ENCODE peak calls at places on chromosomes 2 and 18, in seven cellular contexts. W, H, Y, N, U, M and R are unnamed samples.

GRCh38 chr2:216516730-216517350 is 18.2 kb downstream of the RPL37A start:
- DNase-seq in W (peak; percentile 88), H (no peak), Y (no peak), N (no peak), U (no peak), M (peak; percentile 37), R (no peak)

GRCh38 chr18:26989842-26990241 is 124.3 kb upstream of the AQP4 start:
- DNase-seq in W (no peak), H (no peak), Y (no peak), N (no peak), U (no peak), M (no peak), R (no peak)

GRCh38 chr2:202771336-202771735 is 100.2 kb downstream of the ICA1L start:
- DNase-seq in W (peak; percentile 17), H (no peak), Y (no peak), N (no peak), U (no peak), M (no peak), R (no peak)

GRCh38 chr18:67035026-67035425 is 431.1 kb upstream of the CDH19 start:
- DNase-seq in W (no peak), H (no peak), Y (no peak), N (no peak), U (no peak), M (no peak), R (no peak)

GRCh38 chr18:12883003-12883683 is 894 bp downstream of the PTPN2 start:
- DNase-seq in W (peak; percentile 70), H (no peak), Y (no peak), N (no peak), U (no peak), M (no peak), R (no peak)

GRCh38 chr2:45973426-45973825 is 322.0 kb downstream of the PRKCE start:
- DNase-seq in W (no peak), H (no peak), Y (no peak), N (no peak), U (no peak), M (no peak), R (no peak)

GRCh38 chr2:218149865-218150264 is 16.9 kb downstream of the CXCR1 start:
- DNase-seq in W (no peak), H (no peak), Y (no peak), N (no peak), U (no peak), M (no peak), R (no peak)

GRCh38 chr2:238106339-238106697 is 6.2 kb downstream of the ESPNL start:
- DNase-seq in W (no peak), H (no peak), Y (no peak), N (peak; percentile 29), U (no peak), M (no peak), R (peak; percentile 57)

GRCh38 chr2:111975053-111975552 is 76.7 kb downstream of the MERTK start:
- DNase-seq in W (peak; percentile 69), H (no peak), Y (no peak), N (peak; percentile 69), U (no peak), M (peak; percentile 98), R (no peak)

GRCh38 chr2:215885621-215886020 is 127.7 kb downstream of the MREG start:
- DNase-seq in W (no peak), H (no peak), Y (no peak), N (no peak), U (no peak), M (no peak), R (no peak)

GRCh38 chr18:26103579-26103978 is 13.2 kb upstream of the SS18 start:
- DNase-seq in W (no peak), H (no peak), Y (no peak), N (no peak), U (peak; percentile 71), M (no peak), R (no peak)

GRCh38 chr2:224027070-224027469 is 12.0 kb downstream of the SERPINE2 start:
- DNase-seq in W (no peak), H (no peak), Y (no peak), N (no peak), U (no peak), M (no peak), R (no peak)

GRCh38 chr2:47451790-47452189 is 48.8 kb downstream of the MSH2 start:
- DNase-seq in W (no peak), H (no peak), Y (no peak), N (no peak), U (no peak), M (no peak), R (no peak)

GRCh38 chr2:159366538-159366937 is 80.0 kb upstream of the WDSUB1 start:
- DNase-seq in W (no peak), H (no peak), Y (no peak), N (no peak), U (no peak), M (no peak), R (no peak)

GRCh38 chr2:200985806-200986205 is 22.3 kb upstream of the ORC2 start:
- DNase-seq in W (peak; percentile 44), H (no peak), Y (no peak), N (no peak), U (no peak), M (no peak), R (no peak)

GRCh38 chr2:206563374-206563773 is 78.9 kb upstream of the FAM237A start:
- DNase-seq in W (no peak), H (no peak), Y (no peak), N (no peak), U (no peak), M (no peak), R (no peak)

GRCh38 chr2:71923887-71924533 is 223.7 kb downstream of the CYP26B1 start:
- DNase-seq in W (peak; percentile 63), H (no peak), Y (no peak), N (peak; percentile 71), U (peak; percentile 68), M (peak; percentile 56), R (no peak)

GRCh38 chr2:174495365-174496012 is 8.7 kb upstream of the GPR155 start:
- DNase-seq in W (peak; percentile 4), H (no peak), Y (no peak), N (no peak), U (no peak), M (no peak), R (no peak)

GRCh38 chr18:73638709-73639108 is 508.9 kb downstream of the FBXO15 start:
- DNase-seq in W (peak; percentile 49), H (no peak), Y (peak; percentile 42), N (no peak), U (no peak), M (peak; percentile 31), R (no peak)

GRCh38 chr2:236545248-236545658 is 24.4 kb upstream of the ACKR3 start:
- DNase-seq in W (no peak), H (no peak), Y (no peak), N (no peak), U (no peak), M (no peak), R (no peak)

GRCh38 chr2:65098741-65099140 is 31.2 kb downstream of the RAB1A start:
- DNase-seq in W (no peak), H (no peak), Y (no peak), N (no peak), U (no peak), M (no peak), R (no peak)

GRCh38 chr18:28826062-28826565 is 649.2 kb upstream of the CDH2 start:
- DNase-seq in W (no peak), H (no peak), Y (no peak), N (no peak), U (no peak), M (no peak), R (no peak)

GRCh38 chr18:45370190-45371010 is 244.9 kb upstream of the SLC14A2 start:
- DNase-seq in W (peak; percentile 74), H (no peak), Y (no peak), N (no peak), U (no peak), M (no peak), R (no peak)

GRCh38 chr2:85445316-85446295 is 27.1 kb downstream of the SH2D6 start:
- DNase-seq in W (peak; percentile 72), H (no peak), Y (no peak), N (no peak), U (no peak), M (no peak), R (peak; percentile 88)

GRCh38 chr18:70499218-70499691 is 210.4 kb downstream of the SOCS6 start:
- DNase-seq in W (no peak), H (no peak), Y (no peak), N (no peak), U (no peak), M (no peak), R (no peak)

GRCh38 chr18:48769006-48769646 is 181.6 kb downstream of the SMAD7 start:
- DNase-seq in W (no peak), H (no peak), Y (no peak), N (no peak), U (no peak), M (no peak), R (no peak)

GRCh38 chr2:173414823-173415322 is 60.2 kb downstream of the CDCA7 start:
- DNase-seq in W (peak; percentile 77), H (no peak), Y (no peak), N (no peak), U (no peak), M (peak; percentile 86), R (no peak)

GRCh38 chr18:26429535-26429934 is 118.8 kb downstream of the KCTD1 start:
- DNase-seq in W (peak; percentile 91), H (no peak), Y (no peak), N (no peak), U (no peak), M (peak; percentile 84), R (peak; percentile 18)

GRCh38 chr18:38368886-38369285 is 803.3 kb upstream of the CELF4 start:
- DNase-seq in W (no peak), H (no peak), Y (no peak), N (no peak), U (no peak), M (no peak), R (no peak)

GRCh38 chr2:65228249-65228750 is 669 bp downstream of the ACTR2 start:
- DNase-seq in W (no peak), H (no peak), Y (peak; percentile 14), N (no peak), U (no peak), M (peak; percentile 57), R (no peak)

GRCh38 chr2:121520641-121520994 is 10.1 kb upstream of the RNU4ATAC start:
- DNase-seq in W (no peak), H (no peak), Y (no peak), N (no peak), U (no peak), M (no peak), R (no peak)

GRCh38 chr2:19623488-19623887 is 265.1 kb upstream of the OSR1 start:
- DNase-seq in W (peak; percentile 41), H (no peak), Y (no peak), N (no peak), U (no peak), M (peak; percentile 90), R (no peak)

GRCh38 chr18:57802166-57802868 is 798 bp downstream of the ATP8B1 start:
- DNase-seq in W (peak; percentile 53), H (no peak), Y (no peak), N (no peak), U (no peak), M (no peak), R (no peak)

GRCh38 chr18:37456873-37457272 is 108.7 kb downstream of the CELF4 start:
- DNase-seq in W (no peak), H (no peak), Y (no peak), N (no peak), U (no peak), M (no peak), R (no peak)

GRCh38 chr2:219687882-219688559 is 60.6 kb downstream of the SLC4A3 start:
- DNase-seq in W (no peak), H (no peak), Y (no peak), N (no peak), U (no peak), M (peak; percentile 77), R (no peak)

GRCh38 chr18:61606759-61607158 is 273.5 kb downstream of the CDH20 start:
- DNase-seq in W (peak; percentile 72), H (no peak), Y (peak; percentile 96), N (peak; percentile 81), U (peak; percentile 70), M (peak; percentile 89), R (peak; percentile 72)

GRCh38 chr18:79851981-79852380 is 54.2 kb downstream of the KCNG2 start:
- DNase-seq in W (no peak), H (peak; percentile 11), Y (no peak), N (peak; percentile 28), U (peak; percentile 44), M (no peak), R (no peak)